ENCODE peak calls at places on chromosomes 7 and 10, in five cellular contexts. One of them, this sample, is unnamed. For H3K36me3, the result is how much of the 10 kb centered on the place peaks cover.

GRCh38 chr10:47206449-47207279 is 93.3 kb upstream of the GDF10 start:
- DNase-seq in HCT116: no peak
- DNase-seq in GM23338: no peak
- DNase-seq in K562: no peak
- DNase-seq in SK-N-SH: no peak
- DNase-seq in this sample: no peak

GRCh38 chr10:132460691-132461090 is 63.7 kb downstream of the PWWP2B start:
- DNase-seq in HCT116: no peak
- DNase-seq in GM23338: no peak
- DNase-seq in K562: no peak
- DNase-seq in SK-N-SH: no peak
- DNase-seq in this sample: no peak

GRCh38 chr10:4981722-4982471 is 18.7 kb downstream of the AKR1C1 start:
- DNase-seq in HCT116: peak
- DNase-seq in GM23338: peak
- DNase-seq in K562: peak
- DNase-seq in SK-N-SH: peak
- DNase-seq in this sample: no peak

GRCh38 chr10:105188737-105189463 is 547.8 kb downstream of the SORCS3 start:
- DNase-seq in HCT116: no peak
- DNase-seq in GM23338: no peak
- DNase-seq in K562: no peak
- DNase-seq in SK-N-SH: no peak
- DNase-seq in this sample: no peak

GRCh38 chr7:102836206-102836938 is 76.4 kb upstream of the LRRC17 start:
- DNase-seq in HCT116: peak
- DNase-seq in GM23338: no peak
- DNase-seq in K562: no peak
- DNase-seq in SK-N-SH: no peak
- DNase-seq in this sample: peak

GRCh38 chr7:85204061-85204460 is 17.2 kb upstream of the SEMA3D start:
- DNase-seq in HCT116: no peak
- DNase-seq in GM23338: no peak
- DNase-seq in K562: no peak
- DNase-seq in SK-N-SH: no peak
- DNase-seq in this sample: no peak

GRCh38 chr7:35253182-35253679 is 669 bp downstream of the TBX20 start:
- DNase-seq in HCT116: no peak
- DNase-seq in GM23338: no peak
- DNase-seq in K562: no peak
- DNase-seq in SK-N-SH: peak
- DNase-seq in this sample: no peak

GRCh38 chr7:150978136-150978789 is at the start of gene KCNH2:
- DNase-seq in HCT116: no peak
- DNase-seq in GM23338: peak
- DNase-seq in K562: peak
- DNase-seq in SK-N-SH: peak
- DNase-seq in this sample: no peak

GRCh38 chr10:97580421-97581367 is 3.5 kb upstream of the HOGA1 start:
- DNase-seq in HCT116: no peak
- DNase-seq in GM23338: no peak
- DNase-seq in K562: no peak
- DNase-seq in SK-N-SH: peak
- DNase-seq in this sample: no peak

GRCh38 chr10:92110039-92110794 is 180.7 kb downstream of the CPEB3 start:
- DNase-seq in HCT116: no peak
- DNase-seq in GM23338: no peak
- DNase-seq in K562: peak
- DNase-seq in SK-N-SH: no peak
- DNase-seq in this sample: no peak

GRCh38 chr7:31729195-31729804 is 42.3 kb downstream of the PPP1R17 start:
- DNase-seq in HCT116: no peak
- DNase-seq in GM23338: peak
- DNase-seq in K562: no peak
- DNase-seq in SK-N-SH: no peak
- DNase-seq in this sample: no peak

GRCh38 chr7:12674861-12675260 is 12.6 kb upstream of the ARL4A start:
- DNase-seq in HCT116: no peak
- DNase-seq in GM23338: peak
- DNase-seq in K562: peak
- DNase-seq in SK-N-SH: peak
- DNase-seq in this sample: no peak

GRCh38 chr10:119367841-119368549 is 160.6 kb downstream of the GRK5 start:
- DNase-seq in HCT116: no peak
- DNase-seq in GM23338: no peak
- DNase-seq in K562: no peak
- DNase-seq in SK-N-SH: no peak
- DNase-seq in this sample: no peak

GRCh38 chr7:120996333-120996982 is 7.9 kb downstream of the CPED1 start:
- DNase-seq in HCT116: no peak
- DNase-seq in GM23338: no peak
- DNase-seq in K562: peak
- DNase-seq in SK-N-SH: no peak
- DNase-seq in this sample: no peak

GRCh38 chr7:47482013-47482761 is 99.7 kb downstream of the TNS3 start:
- DNase-seq in HCT116: no peak
- DNase-seq in GM23338: no peak
- DNase-seq in K562: peak
- DNase-seq in SK-N-SH: peak
- DNase-seq in this sample: no peak

GRCh38 chr7:28592861-28593260 is 180.5 kb downstream of the CREB5 start:
- DNase-seq in HCT116: no peak
- DNase-seq in GM23338: no peak
- DNase-seq in K562: no peak
- DNase-seq in SK-N-SH: no peak
- DNase-seq in this sample: no peak

GRCh38 chr7:81774496-81774895 is 4.6 kb upstream of the HGF start:
- DNase-seq in HCT116: no peak
- DNase-seq in GM23338: no peak
- DNase-seq in K562: no peak
- DNase-seq in SK-N-SH: no peak
- DNase-seq in this sample: peak

GRCh38 chr10:80504897-80505465 is 32.7 kb upstream of the SH2D4B start:
- DNase-seq in HCT116: no peak
- DNase-seq in GM23338: no peak
- DNase-seq in K562: no peak
- DNase-seq in SK-N-SH: no peak
- DNase-seq in this sample: no peak

GRCh38 chr7:840001-840600 is 7.8 kb downstream of the SUN1 start:
- DNase-seq in HCT116: no peak
- DNase-seq in GM23338: no peak
- DNase-seq in K562: no peak
- DNase-seq in SK-N-SH: no peak
- DNase-seq in this sample: no peak

GRCh38 chr7:104150470-104150869 is 57.3 kb downstream of the ORC5 start:
- DNase-seq in HCT116: no peak
- DNase-seq in GM23338: no peak
- DNase-seq in K562: no peak
- DNase-seq in SK-N-SH: no peak
- DNase-seq in this sample: no peak

GRCh38 chr10:131947631-131948347 is 33.9 kb downstream of the BNIP3 start:
- DNase-seq in HCT116: no peak
- DNase-seq in GM23338: no peak
- DNase-seq in K562: no peak
- DNase-seq in SK-N-SH: no peak
- DNase-seq in this sample: peak

GRCh38 chr7:116449950-116450349 is 49.6 kb upstream of the CAV2 start:
- DNase-seq in HCT116: no peak
- DNase-seq in GM23338: no peak
- DNase-seq in K562: no peak
- DNase-seq in SK-N-SH: no peak
- DNase-seq in this sample: no peak

DNA sequence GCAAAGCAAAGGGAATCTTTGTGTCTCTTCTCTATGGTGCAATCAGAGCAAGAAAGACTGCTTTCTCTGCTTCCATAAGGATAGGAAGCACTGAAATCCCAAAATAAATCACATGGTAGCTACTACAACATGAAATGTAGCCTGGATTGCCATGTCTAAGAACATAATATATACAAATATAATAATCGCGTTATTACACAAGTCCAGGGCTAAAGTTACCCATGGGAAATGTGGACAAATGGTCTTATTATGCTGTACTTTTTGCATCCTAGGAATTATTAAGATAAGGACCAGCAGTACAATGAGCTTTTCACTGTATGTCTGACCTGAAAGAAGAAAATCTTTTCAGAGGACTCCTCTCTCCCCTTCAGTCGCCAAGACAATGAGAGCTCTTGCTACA is 23.5 kb upstream of the PPP3CB start:
- DNase-seq in HCT116: no peak
- DNase-seq in GM23338: no peak
- DNase-seq in K562: no peak
- DNase-seq in SK-N-SH: no peak
- DNase-seq in this sample: no peak
- H3K36me3 ChIP-seq in HCT116: under half
- H3K36me3 ChIP-seq in GM23338: under half
- H3K36me3 ChIP-seq in K562: under half
- H3K36me3 ChIP-seq in SK-N-SH: under half
- H3K36me3 ChIP-seq in this sample: under half

DNA sequence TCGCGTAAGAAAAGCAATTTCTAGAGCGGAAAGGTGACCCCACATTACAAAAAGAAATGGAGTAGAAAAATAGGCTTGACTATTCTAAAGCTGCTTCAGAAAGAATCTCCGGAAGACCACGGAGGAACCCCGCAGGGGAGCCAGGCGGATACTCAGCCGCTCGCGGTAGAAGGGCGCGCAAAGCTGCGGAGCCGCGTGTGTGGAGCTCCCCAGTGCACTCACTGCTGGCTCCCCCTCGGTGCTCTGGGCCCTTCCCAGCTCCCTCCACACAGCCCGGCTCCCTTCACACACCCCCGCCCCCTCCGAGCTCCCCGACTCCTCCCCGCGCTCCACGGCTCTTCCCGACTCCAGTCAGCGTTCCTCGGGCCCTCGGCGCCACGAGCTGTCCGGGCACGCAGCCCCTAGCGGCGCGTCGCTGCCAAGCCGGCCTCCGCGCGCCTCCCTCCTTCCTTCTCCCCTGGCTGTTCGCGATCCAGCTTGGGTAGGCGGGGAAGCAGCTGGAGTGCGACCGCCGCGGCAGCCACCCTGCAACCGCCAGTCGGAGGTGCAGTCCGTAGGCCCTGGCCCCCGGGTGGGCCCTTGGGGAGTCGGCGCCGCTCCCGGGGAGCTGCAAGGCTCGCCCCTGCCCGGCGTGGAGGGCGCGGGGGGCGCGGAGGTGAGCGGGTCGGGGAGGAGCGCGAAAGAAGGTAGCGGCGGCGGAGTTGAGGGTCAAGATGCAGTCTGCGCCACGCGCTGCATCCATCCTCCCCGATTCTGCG is at the start of gene STEAP2:
- DNase-seq in HCT116: peak
- DNase-seq in GM23338: peak
- DNase-seq in K562: peak
- DNase-seq in SK-N-SH: peak
- DNase-seq in this sample: peak
- TF ChIP-seq POLR2AphosphoS5 in HCT116: peak
- TF ChIP-seq POLR2AphosphoS5 in GM23338: peak
- TF ChIP-seq POLR2AphosphoS5 in K562: no peak
- TF ChIP-seq POLR2AphosphoS5 in SK-N-SH: peak
- TF ChIP-seq POLR2AphosphoS5 in this sample: no peak

GRCh38 chr7:134375206-134375605 is 58.5 kb upstream of the SLC35B4 start:
- DNase-seq in HCT116: no peak
- DNase-seq in GM23338: no peak
- DNase-seq in K562: no peak
- DNase-seq in SK-N-SH: no peak
- DNase-seq in this sample: no peak

GRCh38 chr7:134374791-134375190 is 58.1 kb upstream of the SLC35B4 start:
- DNase-seq in HCT116: no peak
- DNase-seq in GM23338: no peak
- DNase-seq in K562: no peak
- DNase-seq in SK-N-SH: no peak
- DNase-seq in this sample: no peak

GRCh38 chr7:134376693-134377092 is 60.0 kb upstream of the SLC35B4 start:
- DNase-seq in HCT116: no peak
- DNase-seq in GM23338: no peak
- DNase-seq in K562: no peak
- DNase-seq in SK-N-SH: no peak
- DNase-seq in this sample: no peak

GRCh38 chr7:134374291-134374690 is 57.6 kb upstream of the SLC35B4 start:
- DNase-seq in HCT116: no peak
- DNase-seq in GM23338: no peak
- DNase-seq in K562: no peak
- DNase-seq in SK-N-SH: no peak
- DNase-seq in this sample: no peak

DNA sequence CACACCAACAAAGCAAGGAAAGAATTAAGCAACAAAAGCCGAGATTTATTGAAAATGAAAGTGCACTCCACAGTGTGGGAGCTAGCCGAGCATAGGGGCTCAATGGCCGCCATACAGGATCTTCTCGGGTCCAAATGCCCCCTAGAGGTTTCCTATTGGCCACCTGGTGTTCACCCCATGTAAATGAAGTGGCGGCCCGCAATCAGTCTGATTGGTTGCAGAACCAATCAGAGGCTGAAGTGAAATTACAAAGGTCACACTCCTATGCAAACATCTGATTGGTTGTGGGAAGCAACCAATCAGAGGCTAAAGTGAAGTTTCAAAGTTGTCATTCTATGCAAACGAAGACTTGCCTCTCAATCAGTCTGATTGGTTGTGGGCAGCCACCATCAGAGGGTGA is 61.8 kb upstream of the SLC35B4 start:
- DNase-seq in HCT116: no peak
- DNase-seq in GM23338: no peak
- DNase-seq in K562: peak
- DNase-seq in SK-N-SH: no peak
- DNase-seq in this sample: no peak
- TF ChIP-seq REST in HCT116: no peak
- TF ChIP-seq REST in GM23338: no peak
- TF ChIP-seq REST in K562: no peak
- TF ChIP-seq REST in SK-N-SH: no peak
- TF ChIP-seq REST in this sample: no peak

GRCh38 chr7:4751398-4751947 is 23.9 kb upstream of the AP5Z1 start:
- DNase-seq in HCT116: no peak
- DNase-seq in GM23338: no peak
- DNase-seq in K562: no peak
- DNase-seq in SK-N-SH: no peak
- DNase-seq in this sample: no peak

GRCh38 chr7:4758111-4758510 is 17.3 kb upstream of the AP5Z1 start:
- DNase-seq in HCT116: no peak
- DNase-seq in GM23338: no peak
- DNase-seq in K562: no peak
- DNase-seq in SK-N-SH: no peak
- DNase-seq in this sample: no peak

GRCh38 chr7:4753610-4754432 is 21.6 kb upstream of the AP5Z1 start:
- DNase-seq in HCT116: peak
- DNase-seq in GM23338: peak
- DNase-seq in K562: peak
- DNase-seq in SK-N-SH: peak
- DNase-seq in this sample: peak

GRCh38 chr7:4754433-4755010 is 20.9 kb upstream of the AP5Z1 start:
- DNase-seq in HCT116: no peak
- DNase-seq in GM23338: no peak
- DNase-seq in K562: no peak
- DNase-seq in SK-N-SH: no peak
- DNase-seq in this sample: no peak

DNA sequence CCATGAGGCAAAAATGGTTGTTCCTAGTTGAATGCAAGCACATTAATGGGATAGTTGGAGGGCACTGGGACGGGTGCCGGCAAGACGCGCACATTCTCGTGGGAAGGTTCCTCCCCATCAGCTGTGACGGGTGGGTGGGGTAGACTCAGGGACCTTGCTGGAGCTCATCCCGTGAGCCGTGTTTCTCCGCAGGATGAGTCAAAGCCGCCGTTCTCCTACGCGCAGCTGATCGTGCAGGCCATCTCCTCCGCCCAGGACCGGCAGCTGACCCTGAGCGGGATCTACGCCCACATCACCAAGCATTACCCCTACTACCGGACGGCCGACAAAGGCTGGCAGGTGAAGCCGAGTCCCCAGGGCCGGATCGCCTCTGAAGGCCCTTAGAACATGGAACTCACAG is 20.4 kb upstream of the AP5Z1 start:
- DNase-seq in HCT116: no peak
- DNase-seq in GM23338: no peak
- DNase-seq in K562: no peak
- DNase-seq in SK-N-SH: no peak
- DNase-seq in this sample: no peak
- H3K36me3 ChIP-seq in HCT116: under half
- H3K36me3 ChIP-seq in GM23338: under half
- H3K36me3 ChIP-seq in K562: half or more
- H3K36me3 ChIP-seq in SK-N-SH: under half
- H3K36me3 ChIP-seq in this sample: under half